ENCODE peak calls at places on chromosomes 16 and 17, in ten cellular contexts. One of them, this sample, is unnamed.
A peak's percentile ranks its signal among the peaks of the same experiment; 100 is the strongest.

GRCh38 chr17:39231091-39231561 is 5.4 kb upstream of the STAC2 start:
- DNase-seq in left ventricle myocardium inferior: no peak
- DNase-seq in cardiac muscle cell: no peak
- DNase-seq in tibial nerve: no peak
- DNase-seq in fibroblast of pulmonary artery: no peak
- DNase-seq in astrocyte of the spinal cord: no peak
- DNase-seq in stomach: no peak
- DNase-seq in cardiac fibroblast: no peak
- DNase-seq in lung: no peak
- DNase-seq in ascending aorta: no peak
- DNase-seq in this sample: no peak

GRCh38 chr16:522320-523096 is 5.0 kb upstream of the CAPN15 start:
- DNase-seq in left ventricle myocardium inferior: no peak
- DNase-seq in cardiac muscle cell: no peak
- DNase-seq in tibial nerve: no peak
- DNase-seq in fibroblast of pulmonary artery: no peak
- DNase-seq in astrocyte of the spinal cord: no peak
- DNase-seq in stomach: no peak
- DNase-seq in cardiac fibroblast: no peak
- DNase-seq in lung: no peak
- DNase-seq in ascending aorta: no peak
- DNase-seq in this sample: no peak

GRCh38 chr17:79811036-79811887 is 14.4 kb upstream of the CBX8 start:
- DNase-seq in left ventricle myocardium inferior: no peak
- DNase-seq in cardiac muscle cell: no peak
- DNase-seq in tibial nerve: no peak
- DNase-seq in fibroblast of pulmonary artery: no peak
- DNase-seq in astrocyte of the spinal cord: no peak
- DNase-seq in stomach: no peak
- DNase-seq in cardiac fibroblast: no peak
- DNase-seq in lung: no peak
- DNase-seq in ascending aorta: no peak
- DNase-seq in this sample: no peak

GRCh38 chr17:27541326-27542023 is 85.2 kb downstream of the KSR1 start:
- DNase-seq in left ventricle myocardium inferior: no peak
- DNase-seq in cardiac muscle cell: no peak
- DNase-seq in tibial nerve: no peak
- DNase-seq in fibroblast of pulmonary artery: no peak
- DNase-seq in astrocyte of the spinal cord: no peak
- DNase-seq in stomach: no peak
- DNase-seq in cardiac fibroblast: no peak
- DNase-seq in lung: no peak
- DNase-seq in ascending aorta: no peak
- DNase-seq in this sample: no peak

GRCh38 chr17:82933911-82934310 is 94.1 kb upstream of the ZNF750 start:
- DNase-seq in left ventricle myocardium inferior: peak; percentile 7
- DNase-seq in cardiac muscle cell: no peak
- DNase-seq in tibial nerve: no peak
- DNase-seq in fibroblast of pulmonary artery: no peak
- DNase-seq in astrocyte of the spinal cord: no peak
- DNase-seq in stomach: peak; percentile 17
- DNase-seq in cardiac fibroblast: no peak
- DNase-seq in lung: no peak
- DNase-seq in ascending aorta: peak; percentile 40
- DNase-seq in this sample: no peak

GRCh38 chr17:70473049-70473448 is 303.7 kb downstream of the KCNJ2 start:
- DNase-seq in left ventricle myocardium inferior: no peak
- DNase-seq in cardiac muscle cell: no peak
- DNase-seq in tibial nerve: no peak
- DNase-seq in fibroblast of pulmonary artery: no peak
- DNase-seq in astrocyte of the spinal cord: no peak
- DNase-seq in stomach: no peak
- DNase-seq in cardiac fibroblast: no peak
- DNase-seq in lung: no peak
- DNase-seq in ascending aorta: no peak
- DNase-seq in this sample: no peak

GRCh38 chr17:64994281-64994680 is 62.3 kb downstream of the GNA13 start:
- DNase-seq in left ventricle myocardium inferior: no peak
- DNase-seq in cardiac muscle cell: no peak
- DNase-seq in tibial nerve: no peak
- DNase-seq in fibroblast of pulmonary artery: no peak
- DNase-seq in astrocyte of the spinal cord: no peak
- DNase-seq in stomach: no peak
- DNase-seq in cardiac fibroblast: no peak
- DNase-seq in lung: no peak
- DNase-seq in ascending aorta: no peak
- DNase-seq in this sample: no peak

GRCh38 chr17:68455756-68456528 is 1.4 kb downstream of the WIPI1 start:
- DNase-seq in left ventricle myocardium inferior: no peak
- DNase-seq in cardiac muscle cell: peak; percentile 95
- DNase-seq in tibial nerve: peak; percentile 58
- DNase-seq in fibroblast of pulmonary artery: peak; percentile 95
- DNase-seq in astrocyte of the spinal cord: no peak
- DNase-seq in stomach: peak; percentile 70
- DNase-seq in cardiac fibroblast: peak; percentile 94
- DNase-seq in lung: no peak
- DNase-seq in ascending aorta: no peak
- DNase-seq in this sample: peak; percentile 94

GRCh38 chr16:11078812-11079459 is 134.6 kb downstream of the CLEC16A start:
- DNase-seq in left ventricle myocardium inferior: no peak
- DNase-seq in cardiac muscle cell: peak; percentile 96
- DNase-seq in tibial nerve: peak; percentile 43
- DNase-seq in fibroblast of pulmonary artery: peak; percentile 89
- DNase-seq in astrocyte of the spinal cord: peak; percentile 89
- DNase-seq in stomach: no peak
- DNase-seq in cardiac fibroblast: peak; percentile 64
- DNase-seq in lung: no peak
- DNase-seq in ascending aorta: no peak
- DNase-seq in this sample: peak; percentile 99

GRCh38 chr17:9880582-9880999 is 24.5 kb downstream of the RCVRN start:
- DNase-seq in left ventricle myocardium inferior: no peak
- DNase-seq in cardiac muscle cell: peak; percentile 64
- DNase-seq in tibial nerve: no peak
- DNase-seq in fibroblast of pulmonary artery: peak; percentile 14
- DNase-seq in astrocyte of the spinal cord: peak; percentile 35
- DNase-seq in stomach: no peak
- DNase-seq in cardiac fibroblast: no peak
- DNase-seq in lung: no peak
- DNase-seq in ascending aorta: no peak
- DNase-seq in this sample: no peak

GRCh38 chr17:43468746-43469544 is 14.8 kb upstream of the DHX8 start:
- DNase-seq in left ventricle myocardium inferior: no peak
- DNase-seq in cardiac muscle cell: peak; percentile 41
- DNase-seq in tibial nerve: no peak
- DNase-seq in fibroblast of pulmonary artery: peak; percentile 48
- DNase-seq in astrocyte of the spinal cord: peak; percentile 92
- DNase-seq in stomach: no peak
- DNase-seq in cardiac fibroblast: peak; percentile 94
- DNase-seq in lung: no peak
- DNase-seq in ascending aorta: no peak
- DNase-seq in this sample: peak; percentile 67

GRCh38 chr17:17479209-17479608 is 2.4 kb downstream of the MED9 start:
- DNase-seq in left ventricle myocardium inferior: no peak
- DNase-seq in cardiac muscle cell: no peak
- DNase-seq in tibial nerve: no peak
- DNase-seq in fibroblast of pulmonary artery: no peak
- DNase-seq in astrocyte of the spinal cord: no peak
- DNase-seq in stomach: no peak
- DNase-seq in cardiac fibroblast: peak; percentile 19
- DNase-seq in lung: no peak
- DNase-seq in ascending aorta: no peak
- DNase-seq in this sample: no peak

GRCh38 chr17:72063756-72064461 is 56.9 kb upstream of the SOX9 start:
- DNase-seq in left ventricle myocardium inferior: no peak
- DNase-seq in cardiac muscle cell: peak; percentile 4
- DNase-seq in tibial nerve: no peak
- DNase-seq in fibroblast of pulmonary artery: no peak
- DNase-seq in astrocyte of the spinal cord: no peak
- DNase-seq in stomach: no peak
- DNase-seq in cardiac fibroblast: no peak
- DNase-seq in lung: no peak
- DNase-seq in ascending aorta: no peak
- DNase-seq in this sample: no peak

GRCh38 chr16:52034830-52035229 is 512.1 kb downstream of the TOX3 start:
- DNase-seq in left ventricle myocardium inferior: no peak
- DNase-seq in cardiac muscle cell: no peak
- DNase-seq in tibial nerve: no peak
- DNase-seq in fibroblast of pulmonary artery: no peak
- DNase-seq in astrocyte of the spinal cord: no peak
- DNase-seq in stomach: no peak
- DNase-seq in cardiac fibroblast: no peak
- DNase-seq in lung: no peak
- DNase-seq in ascending aorta: no peak
- DNase-seq in this sample: no peak

DNA sequence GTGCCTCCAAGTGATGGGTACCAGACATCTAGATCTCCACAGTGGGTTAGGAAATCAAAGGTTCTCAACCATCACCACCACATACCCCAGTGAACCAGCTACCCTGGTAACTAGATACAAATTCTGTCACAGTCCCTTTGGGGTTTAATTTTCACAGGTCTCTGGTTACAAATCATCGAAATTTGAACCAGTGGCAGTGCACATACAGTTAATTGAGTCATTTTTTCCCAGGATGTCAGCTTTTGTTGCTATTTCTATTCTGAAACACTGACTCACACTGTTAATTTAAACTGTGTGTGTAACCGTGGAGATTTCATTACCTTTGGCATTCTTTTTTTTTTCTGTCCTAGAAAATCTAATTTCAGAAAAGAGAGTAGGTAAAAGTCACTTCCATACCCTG is 511.5 kb downstream of the TOX3 start:
- DNase-seq in left ventricle myocardium inferior: no peak
- DNase-seq in cardiac muscle cell: no peak
- DNase-seq in tibial nerve: no peak
- DNase-seq in fibroblast of pulmonary artery: no peak
- DNase-seq in astrocyte of the spinal cord: no peak
- DNase-seq in stomach: no peak
- DNase-seq in cardiac fibroblast: no peak
- DNase-seq in lung: no peak
- DNase-seq in ascending aorta: no peak
- DNase-seq in this sample: no peak
- H3K4me3 ChIP-seq in left ventricle myocardium inferior: no peak overlapping the region
- H3K4me3 ChIP-seq in cardiac muscle cell: no peak overlapping the region
- H3K4me3 ChIP-seq in tibial nerve: no peak overlapping the region
- H3K4me3 ChIP-seq in fibroblast of pulmonary artery: no peak overlapping the region
- H3K4me3 ChIP-seq in astrocyte of the spinal cord: no peak overlapping the region
- H3K4me3 ChIP-seq in stomach: no peak overlapping the region
- H3K4me3 ChIP-seq in cardiac fibroblast: no peak overlapping the region
- H3K4me3 ChIP-seq in lung: no peak overlapping the region
- H3K4me3 ChIP-seq in ascending aorta: no peak overlapping the region
- H3K4me3 ChIP-seq in this sample: no peak overlapping the region

GRCh38 chr17:75069783-75070182 is 18.0 kb upstream of the SLC16A5 start:
- DNase-seq in left ventricle myocardium inferior: no peak
- DNase-seq in cardiac muscle cell: no peak
- DNase-seq in tibial nerve: no peak
- DNase-seq in fibroblast of pulmonary artery: no peak
- DNase-seq in astrocyte of the spinal cord: no peak
- DNase-seq in stomach: peak; percentile 43
- DNase-seq in cardiac fibroblast: peak; percentile 40
- DNase-seq in lung: no peak
- DNase-seq in ascending aorta: no peak
- DNase-seq in this sample: peak; percentile 40
- TF ChIP-seq CTCF in left ventricle myocardium inferior: peak; percentile 34
- TF ChIP-seq CTCF in cardiac muscle cell: no peak
- TF ChIP-seq CTCF in tibial nerve: peak; percentile 9
- TF ChIP-seq CTCF in fibroblast of pulmonary artery: peak; percentile 38
- TF ChIP-seq CTCF in astrocyte of the spinal cord: peak; percentile 42
- TF ChIP-seq CTCF in stomach: peak; percentile 36
- TF ChIP-seq CTCF in cardiac fibroblast: peak; percentile 38
- TF ChIP-seq CTCF in lung: peak; percentile 11
- TF ChIP-seq CTCF in ascending aorta: no peak
- TF ChIP-seq CTCF in this sample: peak; percentile 47

GRCh38 chr16:22933173-22933572 is 119.2 kb downstream of the HS3ST2 start:
- DNase-seq in left ventricle myocardium inferior: no peak
- DNase-seq in cardiac muscle cell: peak; percentile 5
- DNase-seq in tibial nerve: no peak
- DNase-seq in fibroblast of pulmonary artery: peak; percentile 28
- DNase-seq in astrocyte of the spinal cord: no peak
- DNase-seq in stomach: no peak
- DNase-seq in cardiac fibroblast: no peak
- DNase-seq in lung: no peak
- DNase-seq in ascending aorta: no peak
- DNase-seq in this sample: no peak

GRCh38 chr16:22934786-22935185 is 120.8 kb downstream of the HS3ST2 start:
- DNase-seq in left ventricle myocardium inferior: no peak
- DNase-seq in cardiac muscle cell: no peak
- DNase-seq in tibial nerve: no peak
- DNase-seq in fibroblast of pulmonary artery: no peak
- DNase-seq in astrocyte of the spinal cord: no peak
- DNase-seq in stomach: no peak
- DNase-seq in cardiac fibroblast: no peak
- DNase-seq in lung: no peak
- DNase-seq in ascending aorta: no peak
- DNase-seq in this sample: no peak

GRCh38 chr16:22927306-22927705 is 113.3 kb downstream of the HS3ST2 start:
- DNase-seq in left ventricle myocardium inferior: no peak
- DNase-seq in cardiac muscle cell: no peak
- DNase-seq in tibial nerve: no peak
- DNase-seq in fibroblast of pulmonary artery: no peak
- DNase-seq in astrocyte of the spinal cord: no peak
- DNase-seq in stomach: no peak
- DNase-seq in cardiac fibroblast: no peak
- DNase-seq in lung: no peak
- DNase-seq in ascending aorta: no peak
- DNase-seq in this sample: no peak

GRCh38 chr16:22928882-22929281 is 114.9 kb downstream of the HS3ST2 start:
- DNase-seq in left ventricle myocardium inferior: no peak
- DNase-seq in cardiac muscle cell: no peak
- DNase-seq in tibial nerve: no peak
- DNase-seq in fibroblast of pulmonary artery: no peak
- DNase-seq in astrocyte of the spinal cord: no peak
- DNase-seq in stomach: no peak
- DNase-seq in cardiac fibroblast: no peak
- DNase-seq in lung: no peak
- DNase-seq in ascending aorta: no peak
- DNase-seq in this sample: no peak

GRCh38 chr16:22932032-22932771 is 118.2 kb downstream of the HS3ST2 start:
- DNase-seq in left ventricle myocardium inferior: no peak
- DNase-seq in cardiac muscle cell: no peak
- DNase-seq in tibial nerve: no peak
- DNase-seq in fibroblast of pulmonary artery: no peak
- DNase-seq in astrocyte of the spinal cord: no peak
- DNase-seq in stomach: no peak
- DNase-seq in cardiac fibroblast: no peak
- DNase-seq in lung: no peak
- DNase-seq in ascending aorta: no peak
- DNase-seq in this sample: no peak
- H3K4me3 ChIP-seq in left ventricle myocardium inferior: no peak overlapping the region
- H3K4me3 ChIP-seq in cardiac muscle cell: no peak overlapping the region
- H3K4me3 ChIP-seq in tibial nerve: no peak overlapping the region
- H3K4me3 ChIP-seq in fibroblast of pulmonary artery: no peak overlapping the region
- H3K4me3 ChIP-seq in astrocyte of the spinal cord: no peak overlapping the region
- H3K4me3 ChIP-seq in stomach: no peak overlapping the region
- H3K4me3 ChIP-seq in cardiac fibroblast: no peak overlapping the region
- H3K4me3 ChIP-seq in lung: no peak overlapping the region
- H3K4me3 ChIP-seq in ascending aorta: no peak overlapping the region
- H3K4me3 ChIP-seq in this sample: no peak overlapping the region

DNA sequence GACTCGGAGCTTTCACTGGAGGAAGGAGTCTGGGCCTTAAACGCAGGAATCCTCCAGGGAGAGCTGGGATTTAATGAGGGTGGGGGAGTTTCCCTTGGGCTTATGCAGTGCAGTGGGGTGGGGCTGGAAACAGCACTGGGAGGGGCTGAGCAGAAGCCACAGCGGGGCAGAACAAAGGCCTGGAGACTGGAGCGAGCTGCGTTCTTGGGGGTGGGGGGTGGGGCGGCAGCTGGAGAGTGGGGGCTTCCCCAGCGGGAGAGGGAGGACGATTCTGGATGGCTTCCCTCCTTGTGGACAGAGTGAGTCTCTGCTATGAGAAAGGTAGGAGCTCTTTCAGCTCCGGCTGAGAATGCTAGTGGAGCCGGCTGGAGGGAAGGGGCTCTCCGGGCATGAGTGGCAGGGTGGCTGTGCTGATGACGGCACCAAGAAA is 406.0 kb downstream of the SEC14L1 start:
- DNase-seq in left ventricle myocardium inferior: no peak
- DNase-seq in cardiac muscle cell: peak; percentile 3
- DNase-seq in tibial nerve: no peak
- DNase-seq in fibroblast of pulmonary artery: no peak
- DNase-seq in astrocyte of the spinal cord: no peak
- DNase-seq in stomach: no peak
- DNase-seq in cardiac fibroblast: no peak
- DNase-seq in lung: no peak
- DNase-seq in ascending aorta: no peak
- DNase-seq in this sample: no peak
- TF ChIP-seq CTCF in left ventricle myocardium inferior: no peak
- TF ChIP-seq CTCF in cardiac muscle cell: no peak
- TF ChIP-seq CTCF in tibial nerve: no peak
- TF ChIP-seq CTCF in fibroblast of pulmonary artery: no peak
- TF ChIP-seq CTCF in astrocyte of the spinal cord: no peak
- TF ChIP-seq CTCF in stomach: no peak
- TF ChIP-seq CTCF in cardiac fibroblast: no peak
- TF ChIP-seq CTCF in lung: no peak
- TF ChIP-seq CTCF in ascending aorta: no peak
- TF ChIP-seq CTCF in this sample: no peak

This sample was measured in fibroblast of the aortic adventitia.